ENCODE peak calls at places on chromosomes 1 and 21, in ten cellular contexts. One of them, this sample, is unnamed.

GRCh38 chr1:1084372-1085170 is 10.5 kb upstream of the RNF223 start:
- DNase-seq in GM13976: no peak
- DNase-seq in tibial nerve: no peak
- DNase-seq in lower lobe of right lung: no peak
- DNase-seq in fibroblast of mammary gland: no peak
- DNase-seq in activated CD8-positive, alpha-beta memory T cell treated with anti-CD3 and anti-CD28 coated beads for 48 hours: no peak
- DNase-seq in astrocyte of the spinal cord: no peak
- DNase-seq in HFFc6: no peak
- DNase-seq in Right ventricle myocardium superior: peak; percentile 32
- DNase-seq in sigmoid colon: no peak
- DNase-seq in this sample: no peak

GRCh38 chr1:10980094-10980577 is 32.3 kb upstream of the TARDBP start:
- DNase-seq in GM13976: no peak
- DNase-seq in tibial nerve: peak; percentile 61
- DNase-seq in lower lobe of right lung: peak; percentile 86
- DNase-seq in fibroblast of mammary gland: peak; percentile 33
- DNase-seq in activated CD8-positive, alpha-beta memory T cell treated with anti-CD3 and anti-CD28 coated beads for 48 hours: no peak
- DNase-seq in astrocyte of the spinal cord: peak; percentile 75
- DNase-seq in HFFc6: peak; percentile 66
- DNase-seq in Right ventricle myocardium superior: peak; percentile 88
- DNase-seq in sigmoid colon: peak; percentile 91
- DNase-seq in this sample: no peak

GRCh38 chr1:17581389-17582123 is 42.1 kb downstream of the ARHGEF10L start:
- DNase-seq in GM13976: no peak
- DNase-seq in tibial nerve: no peak
- DNase-seq in lower lobe of right lung: no peak
- DNase-seq in fibroblast of mammary gland: no peak
- DNase-seq in activated CD8-positive, alpha-beta memory T cell treated with anti-CD3 and anti-CD28 coated beads for 48 hours: no peak
- DNase-seq in astrocyte of the spinal cord: no peak
- DNase-seq in HFFc6: no peak
- DNase-seq in Right ventricle myocardium superior: no peak
- DNase-seq in sigmoid colon: no peak
- DNase-seq in this sample: peak; percentile 31

GRCh38 chr1:14835725-14836124 is 237.2 kb downstream of the KAZN start:
- DNase-seq in GM13976: no peak
- DNase-seq in tibial nerve: no peak
- DNase-seq in lower lobe of right lung: no peak
- DNase-seq in fibroblast of mammary gland: peak; percentile 77
- DNase-seq in activated CD8-positive, alpha-beta memory T cell treated with anti-CD3 and anti-CD28 coated beads for 48 hours: no peak
- DNase-seq in astrocyte of the spinal cord: peak; percentile 23
- DNase-seq in HFFc6: no peak
- DNase-seq in Right ventricle myocardium superior: no peak
- DNase-seq in sigmoid colon: no peak
- DNase-seq in this sample: peak; percentile 41

GRCh38 chr1:11197359-11197758 is 8.2 kb downstream of the ANGPTL7 start:
- DNase-seq in GM13976: no peak
- DNase-seq in tibial nerve: no peak
- DNase-seq in lower lobe of right lung: no peak
- DNase-seq in fibroblast of mammary gland: no peak
- DNase-seq in activated CD8-positive, alpha-beta memory T cell treated with anti-CD3 and anti-CD28 coated beads for 48 hours: no peak
- DNase-seq in astrocyte of the spinal cord: no peak
- DNase-seq in HFFc6: no peak
- DNase-seq in Right ventricle myocardium superior: no peak
- DNase-seq in sigmoid colon: no peak
- DNase-seq in this sample: no peak

GRCh38 chr1:204971700-204972336 is 71.2 kb upstream of the CNTN2 start:
- DNase-seq in GM13976: no peak
- DNase-seq in tibial nerve: no peak
- DNase-seq in lower lobe of right lung: no peak
- DNase-seq in fibroblast of mammary gland: peak; percentile 78
- DNase-seq in activated CD8-positive, alpha-beta memory T cell treated with anti-CD3 and anti-CD28 coated beads for 48 hours: no peak
- DNase-seq in astrocyte of the spinal cord: no peak
- DNase-seq in HFFc6: peak; percentile 80
- DNase-seq in Right ventricle myocardium superior: no peak
- DNase-seq in sigmoid colon: no peak
- DNase-seq in this sample: no peak

GRCh38 chr1:103457856-103458255 is 67.6 kb upstream of the RNPC3 start:
- DNase-seq in GM13976: no peak
- DNase-seq in tibial nerve: no peak
- DNase-seq in lower lobe of right lung: no peak
- DNase-seq in fibroblast of mammary gland: no peak
- DNase-seq in activated CD8-positive, alpha-beta memory T cell treated with anti-CD3 and anti-CD28 coated beads for 48 hours: no peak
- DNase-seq in astrocyte of the spinal cord: no peak
- DNase-seq in HFFc6: no peak
- DNase-seq in Right ventricle myocardium superior: no peak
- DNase-seq in sigmoid colon: no peak
- DNase-seq in this sample: no peak

GRCh38 chr1:56415720-56416119 is 163.6 kb downstream of the PLPP3 start:
- DNase-seq in GM13976: no peak
- DNase-seq in tibial nerve: no peak
- DNase-seq in lower lobe of right lung: no peak
- DNase-seq in fibroblast of mammary gland: no peak
- DNase-seq in activated CD8-positive, alpha-beta memory T cell treated with anti-CD3 and anti-CD28 coated beads for 48 hours: no peak
- DNase-seq in astrocyte of the spinal cord: no peak
- DNase-seq in HFFc6: no peak
- DNase-seq in Right ventricle myocardium superior: no peak
- DNase-seq in sigmoid colon: no peak
- DNase-seq in this sample: no peak

GRCh38 chr1:189253601-189254350 is 1223.9 kb downstream of the BRINP3 start:
- DNase-seq in GM13976: no peak
- DNase-seq in tibial nerve: no peak
- DNase-seq in lower lobe of right lung: no peak
- DNase-seq in fibroblast of mammary gland: no peak
- DNase-seq in activated CD8-positive, alpha-beta memory T cell treated with anti-CD3 and anti-CD28 coated beads for 48 hours: no peak
- DNase-seq in astrocyte of the spinal cord: no peak
- DNase-seq in HFFc6: no peak
- DNase-seq in Right ventricle myocardium superior: no peak
- DNase-seq in sigmoid colon: no peak
- DNase-seq in this sample: no peak

GRCh38 chr1:155173478-155174333 is at the start of gene TRIM46:
- DNase-seq in GM13976: peak; percentile 84
- DNase-seq in tibial nerve: no peak
- DNase-seq in lower lobe of right lung: no peak
- DNase-seq in fibroblast of mammary gland: peak; percentile 36
- DNase-seq in activated CD8-positive, alpha-beta memory T cell treated with anti-CD3 and anti-CD28 coated beads for 48 hours: peak; percentile 46
- DNase-seq in astrocyte of the spinal cord: peak; percentile 68
- DNase-seq in HFFc6: peak; percentile 40
- DNase-seq in Right ventricle myocardium superior: no peak
- DNase-seq in sigmoid colon: peak; percentile 60
- DNase-seq in this sample: peak; percentile 54

GRCh38 chr1:2135425-2135824 is 59.1 kb downstream of the FAAP20 start:
- DNase-seq in GM13976: no peak
- DNase-seq in tibial nerve: no peak
- DNase-seq in lower lobe of right lung: peak; percentile 91
- DNase-seq in fibroblast of mammary gland: peak; percentile 42
- DNase-seq in activated CD8-positive, alpha-beta memory T cell treated with anti-CD3 and anti-CD28 coated beads for 48 hours: no peak
- DNase-seq in astrocyte of the spinal cord: peak; percentile 86
- DNase-seq in HFFc6: peak; percentile 97
- DNase-seq in Right ventricle myocardium superior: peak; percentile 88
- DNase-seq in sigmoid colon: peak; percentile 91
- DNase-seq in this sample: no peak

GRCh38 chr21:15121655-15122120 is 56.9 kb upstream of the NRIP1 start:
- DNase-seq in GM13976: no peak
- DNase-seq in tibial nerve: no peak
- DNase-seq in lower lobe of right lung: peak; percentile 45
- DNase-seq in fibroblast of mammary gland: peak; percentile 71
- DNase-seq in activated CD8-positive, alpha-beta memory T cell treated with anti-CD3 and anti-CD28 coated beads for 48 hours: no peak
- DNase-seq in astrocyte of the spinal cord: peak; percentile 71
- DNase-seq in HFFc6: peak; percentile 7
- DNase-seq in Right ventricle myocardium superior: peak; percentile 62
- DNase-seq in sigmoid colon: no peak
- DNase-seq in this sample: no peak

GRCh38 chr1:184186167-184186566 is 134.6 kb downstream of the TSEN15 start:
- DNase-seq in GM13976: no peak
- DNase-seq in tibial nerve: no peak
- DNase-seq in lower lobe of right lung: no peak
- DNase-seq in fibroblast of mammary gland: no peak
- DNase-seq in activated CD8-positive, alpha-beta memory T cell treated with anti-CD3 and anti-CD28 coated beads for 48 hours: no peak
- DNase-seq in astrocyte of the spinal cord: no peak
- DNase-seq in HFFc6: no peak
- DNase-seq in Right ventricle myocardium superior: no peak
- DNase-seq in sigmoid colon: no peak
- DNase-seq in this sample: no peak

GRCh38 chr21:45942011-45942546 is 39.5 kb upstream of the COL6A1 start:
- DNase-seq in GM13976: no peak
- DNase-seq in tibial nerve: no peak
- DNase-seq in lower lobe of right lung: no peak
- DNase-seq in fibroblast of mammary gland: no peak
- DNase-seq in activated CD8-positive, alpha-beta memory T cell treated with anti-CD3 and anti-CD28 coated beads for 48 hours: no peak
- DNase-seq in astrocyte of the spinal cord: no peak
- DNase-seq in HFFc6: no peak
- DNase-seq in Right ventricle myocardium superior: no peak
- DNase-seq in sigmoid colon: no peak
- DNase-seq in this sample: no peak

GRCh38 chr1:221294244-221294643 is 415.0 kb downstream of the HLX start:
- DNase-seq in GM13976: no peak
- DNase-seq in tibial nerve: no peak
- DNase-seq in lower lobe of right lung: no peak
- DNase-seq in fibroblast of mammary gland: peak; percentile 90
- DNase-seq in activated CD8-positive, alpha-beta memory T cell treated with anti-CD3 and anti-CD28 coated beads for 48 hours: no peak
- DNase-seq in astrocyte of the spinal cord: no peak
- DNase-seq in HFFc6: peak; percentile 30
- DNase-seq in Right ventricle myocardium superior: no peak
- DNase-seq in sigmoid colon: no peak
- DNase-seq in this sample: no peak

GRCh38 chr1:205375816-205376545 is 19.3 kb upstream of the KLHDC8A start:
- DNase-seq in GM13976: no peak
- DNase-seq in tibial nerve: no peak
- DNase-seq in lower lobe of right lung: no peak
- DNase-seq in fibroblast of mammary gland: peak; percentile 68
- DNase-seq in activated CD8-positive, alpha-beta memory T cell treated with anti-CD3 and anti-CD28 coated beads for 48 hours: no peak
- DNase-seq in astrocyte of the spinal cord: peak; percentile 55
- DNase-seq in HFFc6: peak; percentile 62
- DNase-seq in Right ventricle myocardium superior: no peak
- DNase-seq in sigmoid colon: no peak
- DNase-seq in this sample: no peak

GRCh38 chr1:26826261-26827201 is at the start of gene ZDHHC18:
- DNase-seq in GM13976: peak; percentile 91
- DNase-seq in tibial nerve: peak; percentile 30
- DNase-seq in lower lobe of right lung: peak; percentile 80
- DNase-seq in fibroblast of mammary gland: peak; percentile 30
- DNase-seq in activated CD8-positive, alpha-beta memory T cell treated with anti-CD3 and anti-CD28 coated beads for 48 hours: no peak
- DNase-seq in astrocyte of the spinal cord: peak; percentile 35
- DNase-seq in HFFc6: peak; percentile 13
- DNase-seq in Right ventricle myocardium superior: peak; percentile 81
- DNase-seq in sigmoid colon: peak; percentile 82
- DNase-seq in this sample: peak; percentile 77

GRCh38 chr1:151050051-151050688 is 2.6 kb downstream of the C1orf56 start:
- DNase-seq in GM13976: no peak
- DNase-seq in tibial nerve: no peak
- DNase-seq in lower lobe of right lung: no peak
- DNase-seq in fibroblast of mammary gland: no peak
- DNase-seq in activated CD8-positive, alpha-beta memory T cell treated with anti-CD3 and anti-CD28 coated beads for 48 hours: no peak
- DNase-seq in astrocyte of the spinal cord: no peak
- DNase-seq in HFFc6: no peak
- DNase-seq in Right ventricle myocardium superior: no peak
- DNase-seq in sigmoid colon: no peak
- DNase-seq in this sample: no peak

GRCh38 chr21:39014751-39015150 is 168.5 kb downstream of the PSMG1 start:
- DNase-seq in GM13976: no peak
- DNase-seq in tibial nerve: no peak
- DNase-seq in lower lobe of right lung: no peak
- DNase-seq in fibroblast of mammary gland: peak; percentile 97
- DNase-seq in activated CD8-positive, alpha-beta memory T cell treated with anti-CD3 and anti-CD28 coated beads for 48 hours: no peak
- DNase-seq in astrocyte of the spinal cord: peak; percentile 97
- DNase-seq in HFFc6: peak; percentile 96
- DNase-seq in Right ventricle myocardium superior: no peak
- DNase-seq in sigmoid colon: no peak
- DNase-seq in this sample: no peak

GRCh38 chr1:203860396-203860951 is 925 bp upstream of the SNRPE start:
- DNase-seq in GM13976: no peak
- DNase-seq in tibial nerve: no peak
- DNase-seq in lower lobe of right lung: no peak
- DNase-seq in fibroblast of mammary gland: peak; percentile 54
- DNase-seq in activated CD8-positive, alpha-beta memory T cell treated with anti-CD3 and anti-CD28 coated beads for 48 hours: no peak
- DNase-seq in astrocyte of the spinal cord: peak; percentile 50
- DNase-seq in HFFc6: peak; percentile 62
- DNase-seq in Right ventricle myocardium superior: no peak
- DNase-seq in sigmoid colon: no peak
- DNase-seq in this sample: no peak

GRCh38 chr1:244010191-244010590 is 40.9 kb upstream of the ZBTB18 start:
- DNase-seq in GM13976: no peak
- DNase-seq in tibial nerve: no peak
- DNase-seq in lower lobe of right lung: no peak
- DNase-seq in fibroblast of mammary gland: peak; percentile 34
- DNase-seq in activated CD8-positive, alpha-beta memory T cell treated with anti-CD3 and anti-CD28 coated beads for 48 hours: no peak
- DNase-seq in astrocyte of the spinal cord: peak; percentile 2
- DNase-seq in HFFc6: no peak
- DNase-seq in Right ventricle myocardium superior: no peak
- DNase-seq in sigmoid colon: no peak
- DNase-seq in this sample: no peak

GRCh38 chr1:94438692-94439276 is 20.6 kb downstream of the ABCD3 start:
- DNase-seq in GM13976: no peak
- DNase-seq in tibial nerve: no peak
- DNase-seq in lower lobe of right lung: no peak
- DNase-seq in fibroblast of mammary gland: no peak
- DNase-seq in activated CD8-positive, alpha-beta memory T cell treated with anti-CD3 and anti-CD28 coated beads for 48 hours: no peak
- DNase-seq in astrocyte of the spinal cord: peak; percentile 29
- DNase-seq in HFFc6: peak; percentile 21
- DNase-seq in Right ventricle myocardium superior: no peak
- DNase-seq in sigmoid colon: no peak
- DNase-seq in this sample: no peak

GRCh38 chr1:25854554-25854953 is 4.7 kb downstream of the AUNIP start:
- DNase-seq in GM13976: no peak
- DNase-seq in tibial nerve: no peak
- DNase-seq in lower lobe of right lung: no peak
- DNase-seq in fibroblast of mammary gland: no peak
- DNase-seq in activated CD8-positive, alpha-beta memory T cell treated with anti-CD3 and anti-CD28 coated beads for 48 hours: no peak
- DNase-seq in astrocyte of the spinal cord: no peak
- DNase-seq in HFFc6: no peak
- DNase-seq in Right ventricle myocardium superior: no peak
- DNase-seq in sigmoid colon: no peak
- DNase-seq in this sample: no peak

GRCh38 chr1:183147735-183148134 is 38.3 kb upstream of the LAMC2 start:
- DNase-seq in GM13976: no peak
- DNase-seq in tibial nerve: no peak
- DNase-seq in lower lobe of right lung: no peak
- DNase-seq in fibroblast of mammary gland: no peak
- DNase-seq in activated CD8-positive, alpha-beta memory T cell treated with anti-CD3 and anti-CD28 coated beads for 48 hours: no peak
- DNase-seq in astrocyte of the spinal cord: no peak
- DNase-seq in HFFc6: no peak
- DNase-seq in Right ventricle myocardium superior: no peak
- DNase-seq in sigmoid colon: no peak
- DNase-seq in this sample: no peak

GRCh38 chr21:36909901-36910561 is 56.4 kb downstream of the HLCS start:
- DNase-seq in GM13976: no peak
- DNase-seq in tibial nerve: no peak
- DNase-seq in lower lobe of right lung: no peak
- DNase-seq in fibroblast of mammary gland: peak; percentile 98
- DNase-seq in activated CD8-positive, alpha-beta memory T cell treated with anti-CD3 and anti-CD28 coated beads for 48 hours: no peak
- DNase-seq in astrocyte of the spinal cord: peak; percentile 98
- DNase-seq in HFFc6: peak; percentile 98
- DNase-seq in Right ventricle myocardium superior: no peak
- DNase-seq in sigmoid colon: no peak
- DNase-seq in this sample: peak; percentile 9

GRCh38 chr21:45021428-45022347 is 52.7 kb upstream of the ADARB1 start:
- DNase-seq in GM13976: no peak
- DNase-seq in tibial nerve: no peak
- DNase-seq in lower lobe of right lung: peak; percentile 46
- DNase-seq in fibroblast of mammary gland: no peak
- DNase-seq in activated CD8-positive, alpha-beta memory T cell treated with anti-CD3 and anti-CD28 coated beads for 48 hours: no peak
- DNase-seq in astrocyte of the spinal cord: no peak
- DNase-seq in HFFc6: no peak
- DNase-seq in Right ventricle myocardium superior: peak; percentile 33
- DNase-seq in sigmoid colon: peak; percentile 68
- DNase-seq in this sample: no peak